ENCODE peak calls at places on chromosomes 11 and 22, in ten cellular contexts. R is RCC 7860; T is Right ventricle myocardium superior; S is non-pigmented ciliary epithelial cell; C is mucosa of gallbladder; V is stimulated activated CD4-positive, alpha-beta T cell treated with anti-CD3 and anti-CD28 coated beads, Interleukin-1b, Interleukin-23, amount 100 ng/mL, for 1 hour; D is H54; Q is right cardiac atrium; E is brain microvascular endothelial cell; I is dermis blood vessel endothelial cell. B is an unnamed sample.

GRCh38 chr11:15941206-15941770 is 415.1 kb downstream of the SOX6 start:
- DNase-seq in Q (peak), S (no peak), C (no peak), I (peak), D (no peak), E (no peak), V (no peak), T (peak), R (no peak), B (peak)

GRCh38 chr11:33500865-33501479 is 199.7 kb downstream of the C11orf91 start:
- DNase-seq in E (peak), T (no peak), D (no peak), R (peak), V (no peak), I (peak), Q (no peak), S (no peak), C (peak), B (peak)

GRCh38 chr22:22201185-22201924 is 43.2 kb upstream of the VPREB1 start:
- DNase-seq in I (peak), C (no peak), T (peak), D (peak), V (peak), S (no peak), Q (no peak), R (no peak), E (no peak), B (no peak)

GRCh38 chr11:126341760-126342161 is 13.7 kb upstream of the ST3GAL4 start:
- DNase-seq in V (no peak), C (no peak), S (no peak), I (peak), T (peak), R (peak), D (peak), E (peak), Q (no peak), B (no peak)

GRCh38 chr11:114279778-114280532 is 16.2 kb upstream of the NNMT start:
- DNase-seq in R (no peak), D (no peak), Q (no peak), V (no peak), S (no peak), C (no peak), T (no peak), E (peak), I (peak), B (no peak)

GRCh38 chr11:96014234-96014633 is 90.3 kb upstream of the MTMR2 start:
- DNase-seq in R (peak), Q (no peak), I (peak), D (peak), V (no peak), E (peak), T (no peak), C (no peak), S (peak), B (no peak)

GRCh38 chr11:75997273-75997552 is 182.2 kb downstream of the UVRAG start:
- DNase-seq in S (no peak), C (no peak), I (no peak), V (no peak), R (no peak), T (no peak), E (no peak), Q (no peak), D (no peak), B (peak)

GRCh38 chr11:11845551-11845950 is 3.8 kb downstream of the USP47 start:
- DNase-seq in I (no peak), E (peak), T (no peak), S (no peak), C (no peak), R (no peak), D (no peak), Q (no peak), V (no peak), B (no peak)

GRCh38 chr22:17807571-17808410 is 33.5 kb upstream of the BID start:
- DNase-seq in I (no peak), D (no peak), C (peak), Q (peak), R (no peak), V (no peak), E (no peak), T (peak), S (no peak), B (no peak)

GRCh38 chr11:14065153-14065552 is 102.6 kb downstream of the SPON1 start:
- DNase-seq in S (no peak), R (no peak), Q (no peak), V (no peak), D (no peak), I (no peak), T (no peak), E (no peak), C (no peak), B (no peak)

GRCh38 chr22:24088796-24089195 is 77.7 kb downstream of the CABIN1 start:
- DNase-seq in I (no peak), T (no peak), C (no peak), R (no peak), E (no peak), D (no peak), S (peak), Q (no peak), V (no peak), B (no peak)

GRCh38 chr11:12019337-12019736 is 10.9 kb upstream of the DKK3 start:
- DNase-seq in E (no peak), R (no peak), Q (peak), S (no peak), I (peak), D (no peak), V (no peak), T (peak), C (no peak), B (peak)

B was measured in dermis microvascular lymphatic vessel endothelial cell.